ENCODE peak calls at places on chromosome 14, in ten cellular contexts. One of them, this sample, is unnamed. For H3K4me1, the result is how much of the 10 kb centered on the place peaks cover.

GRCh38 chr14:63006515-63006914 is 38.7 kb downstream of the KCNH5 start:
- DNase-seq in IMR-90: no peak
- DNase-seq in adrenal gland: no peak
- DNase-seq in neural progenitor cell: no peak
- DNase-seq in stomach: no peak
- DNase-seq in CD8-positive, alpha-beta T cell: no peak
- DNase-seq in upper lobe of right lung: no peak
- DNase-seq in colonic mucosa: no peak
- DNase-seq in psoas muscle: no peak
- DNase-seq in transverse colon: no peak
- DNase-seq in this sample: no peak

GRCh38 chr14:99936056-99936455 is 129.2 kb upstream of the EVL start:
- DNase-seq in IMR-90: peak
- DNase-seq in adrenal gland: no peak
- DNase-seq in neural progenitor cell: no peak
- DNase-seq in stomach: no peak
- DNase-seq in CD8-positive, alpha-beta T cell: no peak
- DNase-seq in upper lobe of right lung: no peak
- DNase-seq in colonic mucosa: no peak
- DNase-seq in psoas muscle: no peak
- DNase-seq in transverse colon: no peak
- DNase-seq in this sample: no peak

GRCh38 chr14:33716921-33717320 is 234.0 kb downstream of the EGLN3 start:
- DNase-seq in IMR-90: no peak
- DNase-seq in adrenal gland: no peak
- DNase-seq in neural progenitor cell: no peak
- DNase-seq in stomach: no peak
- DNase-seq in CD8-positive, alpha-beta T cell: no peak
- DNase-seq in upper lobe of right lung: no peak
- DNase-seq in colonic mucosa: no peak
- DNase-seq in psoas muscle: no peak
- DNase-seq in transverse colon: no peak
- DNase-seq in this sample: no peak

GRCh38 chr14:23929131-23929530 is 24.4 kb upstream of the DHRS4 start:
- DNase-seq in IMR-90: no peak
- DNase-seq in adrenal gland: no peak
- DNase-seq in neural progenitor cell: no peak
- DNase-seq in stomach: no peak
- DNase-seq in CD8-positive, alpha-beta T cell: no peak
- DNase-seq in upper lobe of right lung: no peak
- DNase-seq in colonic mucosa: no peak
- DNase-seq in psoas muscle: no peak
- DNase-seq in transverse colon: no peak
- DNase-seq in this sample: no peak

GRCh38 chr14:69133206-69134125 is 19.5 kb downstream of the DCAF5 start:
- DNase-seq in IMR-90: peak
- DNase-seq in adrenal gland: no peak
- DNase-seq in neural progenitor cell: no peak
- DNase-seq in stomach: no peak
- DNase-seq in CD8-positive, alpha-beta T cell: no peak
- DNase-seq in upper lobe of right lung: no peak
- DNase-seq in colonic mucosa: no peak
- DNase-seq in psoas muscle: no peak
- DNase-seq in transverse colon: no peak
- DNase-seq in this sample: no peak

GRCh38 chr14:90508073-90508472 is 111.2 kb downstream of the CALM1 start:
- DNase-seq in IMR-90: no peak
- DNase-seq in adrenal gland: no peak
- DNase-seq in neural progenitor cell: no peak
- DNase-seq in stomach: no peak
- DNase-seq in CD8-positive, alpha-beta T cell: no peak
- DNase-seq in upper lobe of right lung: no peak
- DNase-seq in colonic mucosa: no peak
- DNase-seq in psoas muscle: no peak
- DNase-seq in transverse colon: no peak
- DNase-seq in this sample: no peak

GRCh38 chr14:68655021-68655811 is 137.7 kb downstream of the ZFP36L1 start:
- DNase-seq in IMR-90: peak
- DNase-seq in adrenal gland: no peak
- DNase-seq in neural progenitor cell: no peak
- DNase-seq in stomach: no peak
- DNase-seq in CD8-positive, alpha-beta T cell: peak
- DNase-seq in upper lobe of right lung: no peak
- DNase-seq in colonic mucosa: no peak
- DNase-seq in psoas muscle: no peak
- DNase-seq in transverse colon: no peak
- DNase-seq in this sample: no peak

GRCh38 chr14:103745424-103745823 is 29.8 kb downstream of the ZFYVE21 start:
- DNase-seq in IMR-90: no peak
- DNase-seq in adrenal gland: no peak
- DNase-seq in neural progenitor cell: no peak
- DNase-seq in stomach: no peak
- DNase-seq in CD8-positive, alpha-beta T cell: no peak
- DNase-seq in upper lobe of right lung: no peak
- DNase-seq in colonic mucosa: no peak
- DNase-seq in psoas muscle: no peak
- DNase-seq in transverse colon: no peak
- DNase-seq in this sample: no peak

GRCh38 chr14:101774814-101775213 is 13.3 kb downstream of the PPP2R5C start:
- DNase-seq in IMR-90: no peak
- DNase-seq in adrenal gland: no peak
- DNase-seq in neural progenitor cell: no peak
- DNase-seq in stomach: no peak
- DNase-seq in CD8-positive, alpha-beta T cell: no peak
- DNase-seq in upper lobe of right lung: no peak
- DNase-seq in colonic mucosa: no peak
- DNase-seq in psoas muscle: no peak
- DNase-seq in transverse colon: no peak
- DNase-seq in this sample: no peak

DNA sequence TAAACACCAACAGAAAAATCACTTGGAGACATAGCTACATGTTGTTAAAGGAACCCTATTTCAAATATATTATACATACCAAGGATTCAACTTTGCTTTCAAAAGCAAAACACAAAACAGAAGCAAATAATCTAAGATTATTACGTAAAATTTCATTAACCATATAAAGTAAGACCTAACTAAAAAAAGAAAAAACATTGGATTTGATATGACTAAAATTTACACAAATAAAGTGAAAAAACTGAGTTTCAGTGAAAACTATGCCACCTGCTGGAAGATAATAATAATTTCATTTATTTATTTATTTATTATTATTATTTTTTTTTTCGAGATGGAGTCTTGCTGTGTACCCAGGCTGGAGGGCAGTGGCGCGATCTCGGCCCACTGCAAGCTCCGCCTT is 45.2 kb downstream of the WDHD1 start:
- DNase-seq in IMR-90: peak
- DNase-seq in adrenal gland: no peak
- DNase-seq in neural progenitor cell: no peak
- DNase-seq in stomach: no peak
- DNase-seq in CD8-positive, alpha-beta T cell: no peak
- DNase-seq in upper lobe of right lung: no peak
- DNase-seq in colonic mucosa: no peak
- DNase-seq in psoas muscle: no peak
- DNase-seq in transverse colon: no peak
- DNase-seq in this sample: no peak
- TF ChIP-seq CTCF in IMR-90: peak
- TF ChIP-seq CTCF in adrenal gland: peak
- TF ChIP-seq CTCF in neural progenitor cell: peak
- TF ChIP-seq CTCF in stomach: peak
- TF ChIP-seq CTCF in CD8-positive, alpha-beta T cell: peak
- TF ChIP-seq CTCF in upper lobe of right lung: peak
- TF ChIP-seq CTCF in colonic mucosa: no peak
- TF ChIP-seq CTCF in psoas muscle: peak
- TF ChIP-seq CTCF in transverse colon: no peak
- TF ChIP-seq CTCF in this sample: no peak

GRCh38 chr14:74653386-74654138 is 41.5 kb upstream of the LTBP2 start:
- DNase-seq in IMR-90: no peak
- DNase-seq in adrenal gland: no peak
- DNase-seq in neural progenitor cell: peak
- DNase-seq in stomach: no peak
- DNase-seq in CD8-positive, alpha-beta T cell: no peak
- DNase-seq in upper lobe of right lung: no peak
- DNase-seq in colonic mucosa: no peak
- DNase-seq in psoas muscle: no peak
- DNase-seq in transverse colon: no peak
- DNase-seq in this sample: no peak
- H3K4me1 ChIP-seq in IMR-90: under half
- H3K4me1 ChIP-seq in adrenal gland: under half
- H3K4me1 ChIP-seq in neural progenitor cell: under half
- H3K4me1 ChIP-seq in stomach: under half
- H3K4me1 ChIP-seq in CD8-positive, alpha-beta T cell: under half
- H3K4me1 ChIP-seq in upper lobe of right lung: under half
- H3K4me1 ChIP-seq in colonic mucosa: under half
- H3K4me1 ChIP-seq in psoas muscle: under half
- H3K4me1 ChIP-seq in transverse colon: under half
- H3K4me1 ChIP-seq in this sample: under half

GRCh38 chr14:105065280-105066228 is at the start of gene GPR132:
- DNase-seq in IMR-90: no peak
- DNase-seq in adrenal gland: no peak
- DNase-seq in neural progenitor cell: no peak
- DNase-seq in stomach: peak
- DNase-seq in CD8-positive, alpha-beta T cell: peak
- DNase-seq in upper lobe of right lung: peak
- DNase-seq in colonic mucosa: peak
- DNase-seq in psoas muscle: no peak
- DNase-seq in transverse colon: peak
- DNase-seq in this sample: peak

GRCh38 chr14:105063041-105063440 is 2.2 kb downstream of the GPR132 start:
- DNase-seq in IMR-90: no peak
- DNase-seq in adrenal gland: no peak
- DNase-seq in neural progenitor cell: no peak
- DNase-seq in stomach: no peak
- DNase-seq in CD8-positive, alpha-beta T cell: no peak
- DNase-seq in upper lobe of right lung: no peak
- DNase-seq in colonic mucosa: no peak
- DNase-seq in psoas muscle: no peak
- DNase-seq in transverse colon: no peak
- DNase-seq in this sample: peak

GRCh38 chr14:105064721-105065143 is 498 bp downstream of the GPR132 start:
- DNase-seq in IMR-90: peak
- DNase-seq in adrenal gland: no peak
- DNase-seq in neural progenitor cell: peak
- DNase-seq in stomach: no peak
- DNase-seq in CD8-positive, alpha-beta T cell: no peak
- DNase-seq in upper lobe of right lung: peak
- DNase-seq in colonic mucosa: no peak
- DNase-seq in psoas muscle: no peak
- DNase-seq in transverse colon: peak
- DNase-seq in this sample: peak

GRCh38 chr14:105062048-105062433 is 3.2 kb downstream of the GPR132 start:
- DNase-seq in IMR-90: no peak
- DNase-seq in adrenal gland: no peak
- DNase-seq in neural progenitor cell: no peak
- DNase-seq in stomach: no peak
- DNase-seq in CD8-positive, alpha-beta T cell: no peak
- DNase-seq in upper lobe of right lung: no peak
- DNase-seq in colonic mucosa: no peak
- DNase-seq in psoas muscle: no peak
- DNase-seq in transverse colon: no peak
- DNase-seq in this sample: no peak

GRCh38 chr14:105064001-105064400 is 1.2 kb downstream of the GPR132 start:
- DNase-seq in IMR-90: no peak
- DNase-seq in adrenal gland: no peak
- DNase-seq in neural progenitor cell: no peak
- DNase-seq in stomach: no peak
- DNase-seq in CD8-positive, alpha-beta T cell: no peak
- DNase-seq in upper lobe of right lung: no peak
- DNase-seq in colonic mucosa: no peak
- DNase-seq in psoas muscle: no peak
- DNase-seq in transverse colon: no peak
- DNase-seq in this sample: no peak
- H3K4me3 ChIP-seq in IMR-90: no peak
- H3K4me3 ChIP-seq in adrenal gland: no peak
- H3K4me3 ChIP-seq in neural progenitor cell: no peak
- H3K4me3 ChIP-seq in stomach: peak
- H3K4me3 ChIP-seq in CD8-positive, alpha-beta T cell: peak
- H3K4me3 ChIP-seq in upper lobe of right lung: peak
- H3K4me3 ChIP-seq in colonic mucosa: peak
- H3K4me3 ChIP-seq in psoas muscle: peak
- H3K4me3 ChIP-seq in transverse colon: peak
- H3K4me3 ChIP-seq in this sample: no peak

GRCh38 chr14:49895480-49895879 is 2.6 kb downstream of the ARF6 start:
- DNase-seq in IMR-90: no peak
- DNase-seq in adrenal gland: no peak
- DNase-seq in neural progenitor cell: no peak
- DNase-seq in stomach: no peak
- DNase-seq in CD8-positive, alpha-beta T cell: no peak
- DNase-seq in upper lobe of right lung: no peak
- DNase-seq in colonic mucosa: peak
- DNase-seq in psoas muscle: no peak
- DNase-seq in transverse colon: no peak
- DNase-seq in this sample: no peak

GRCh38 chr14:49892301-49892635 is 614 bp upstream of the ARF6 start:
- DNase-seq in IMR-90: peak
- DNase-seq in adrenal gland: peak
- DNase-seq in neural progenitor cell: no peak
- DNase-seq in stomach: peak
- DNase-seq in CD8-positive, alpha-beta T cell: peak
- DNase-seq in upper lobe of right lung: no peak
- DNase-seq in colonic mucosa: peak
- DNase-seq in psoas muscle: no peak
- DNase-seq in transverse colon: peak
- DNase-seq in this sample: peak

GRCh38 chr14:49896956-49897355 is 4.1 kb downstream of the ARF6 start:
- DNase-seq in IMR-90: no peak
- DNase-seq in adrenal gland: no peak
- DNase-seq in neural progenitor cell: no peak
- DNase-seq in stomach: no peak
- DNase-seq in CD8-positive, alpha-beta T cell: no peak
- DNase-seq in upper lobe of right lung: no peak
- DNase-seq in colonic mucosa: peak
- DNase-seq in psoas muscle: no peak
- DNase-seq in transverse colon: no peak
- DNase-seq in this sample: no peak

GRCh38 chr14:49893309-49894213 is 679 bp downstream of the ARF6 start:
- DNase-seq in IMR-90: no peak
- DNase-seq in adrenal gland: peak
- DNase-seq in neural progenitor cell: peak
- DNase-seq in stomach: peak
- DNase-seq in CD8-positive, alpha-beta T cell: peak
- DNase-seq in upper lobe of right lung: peak
- DNase-seq in colonic mucosa: peak
- DNase-seq in psoas muscle: peak
- DNase-seq in transverse colon: peak
- DNase-seq in this sample: peak

DNA sequence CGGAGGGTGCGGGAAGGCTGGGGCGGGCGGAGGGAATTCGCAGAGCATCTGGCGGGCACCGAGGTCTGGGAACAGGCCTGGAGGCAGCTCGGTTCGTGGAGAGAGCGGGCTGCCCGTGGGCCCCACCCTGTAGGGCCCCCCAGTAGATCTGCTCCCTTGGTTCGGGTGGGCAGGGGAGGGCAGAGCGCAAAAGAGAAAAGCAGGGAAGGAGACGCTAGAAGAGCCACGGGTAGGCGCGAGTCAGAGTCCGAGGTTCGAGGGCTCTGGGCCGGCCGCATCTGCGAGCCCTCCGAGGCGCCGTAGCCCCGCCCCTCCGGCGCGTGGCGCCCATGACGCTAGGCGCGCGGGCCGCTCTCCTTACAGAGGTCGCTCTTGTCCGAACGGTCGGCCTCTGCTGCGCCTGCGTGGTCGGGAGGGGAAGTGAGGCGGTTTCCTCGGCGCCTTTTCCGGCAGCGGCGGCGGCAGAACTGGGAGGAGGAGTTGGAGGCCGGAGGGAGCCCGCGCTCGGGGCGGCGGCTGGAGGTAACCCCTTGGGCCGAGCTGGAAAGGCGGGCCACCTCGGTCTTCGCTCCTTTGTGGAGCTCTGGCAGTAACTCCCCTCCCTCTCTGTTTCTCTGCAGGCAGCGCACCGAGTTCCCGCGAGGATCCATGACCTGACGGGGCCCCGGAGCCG is at the start of gene ARF6:
- DNase-seq in IMR-90: peak
- DNase-seq in adrenal gland: peak
- DNase-seq in neural progenitor cell: peak
- DNase-seq in stomach: peak
- DNase-seq in CD8-positive, alpha-beta T cell: peak
- DNase-seq in upper lobe of right lung: peak
- DNase-seq in colonic mucosa: peak
- DNase-seq in psoas muscle: peak
- DNase-seq in transverse colon: peak
- DNase-seq in this sample: peak
- TF ChIP-seq CTCF in IMR-90: peak
- TF ChIP-seq CTCF in adrenal gland: no peak
- TF ChIP-seq CTCF in neural progenitor cell: peak
- TF ChIP-seq CTCF in stomach: no peak
- TF ChIP-seq CTCF in CD8-positive, alpha-beta T cell: no peak
- TF ChIP-seq CTCF in upper lobe of right lung: peak
- TF ChIP-seq CTCF in colonic mucosa: no peak
- TF ChIP-seq CTCF in psoas muscle: no peak
- TF ChIP-seq CTCF in transverse colon: no peak
- TF ChIP-seq CTCF in this sample: peak